ENCODE peak calls at places on chromosomes 3 and 15, in nine cellular contexts. W, T, C, B, K, H, M, Q and E are unnamed samples.
A peak's percentile ranks its signal among the peaks of the same experiment; 100 is the strongest.

GRCh38 chr3:100910986-100911385 is 82.2 kb downstream of the ABI3BP start:
- DNase-seq in W (no peak), T (peak; percentile 28), C (peak; percentile 44), B (no peak), K (no peak), H (no peak), M (no peak), Q (no peak), E (no peak)

GRCh38 chr3:185796431-185797107 is 28.3 kb downstream of the IGF2BP2 start:
- DNase-seq in W (no peak), T (no peak), C (peak; percentile 86), B (peak; percentile 82), K (no peak), H (no peak), M (peak; percentile 100), Q (no peak), E (no peak)

GRCh38 chr3:147604136-147604535 is 195.0 kb downstream of the ZIC1 start:
- DNase-seq in W (no peak), T (no peak), C (no peak), B (no peak), K (no peak), H (no peak), M (no peak), Q (no peak), E (no peak)

GRCh38 chr3:23746473-23746872 is 59.3 kb upstream of the UBE2E1 start:
- DNase-seq in W (no peak), T (no peak), C (no peak), B (no peak), K (no peak), H (no peak), M (no peak), Q (no peak), E (no peak)

GRCh38 chr3:149179225-149179624 is 42.4 kb downstream of the CP start:
- DNase-seq in W (no peak), T (no peak), C (peak; percentile 85), B (no peak), K (no peak), H (no peak), M (peak; percentile 44), Q (no peak), E (no peak)

GRCh38 chr15:70096975-70097336 is 761 bp downstream of the TLE3 start:
- DNase-seq in W (no peak), T (no peak), C (peak; percentile 11), B (no peak), K (no peak), H (no peak), M (no peak), Q (no peak), E (no peak)

GRCh38 chr3:151327571-151328198 is 1.7 kb downstream of the P2RY13 start:
- DNase-seq in W (no peak), T (peak; percentile 68), C (no peak), B (no peak), K (no peak), H (no peak), M (no peak), Q (no peak), E (no peak)

GRCh38 chr3:73045391-73045790 is 16.1 kb upstream of the EBLN2 start:
- DNase-seq in W (no peak), T (no peak), C (peak; percentile 56), B (no peak), K (no peak), H (no peak), M (no peak), Q (no peak), E (no peak)

GRCh38 chr15:66237513-66238235 is 15.9 kb downstream of the MEGF11 start:
- DNase-seq in W (no peak), T (no peak), C (no peak), B (no peak), K (no peak), H (no peak), M (no peak), Q (no peak), E (no peak)

GRCh38 chr3:22939349-22939748 is 263.8 kb upstream of the UBE2E2 start:
- DNase-seq in W (no peak), T (no peak), C (no peak), B (no peak), K (no peak), H (no peak), M (no peak), Q (no peak), E (no peak)

GRCh38 chr3:48320994-48321393 is 12.5 kb downstream of the SPINK8 start:
- DNase-seq in W (no peak), T (no peak), C (no peak), B (no peak), K (no peak), H (no peak), M (no peak), Q (no peak), E (no peak)

GRCh38 chr3:156553705-156554356 is 1.1 kb downstream of the SSR3 start:
- DNase-seq in W (no peak), T (peak; percentile 63), C (peak; percentile 88), B (no peak), K (no peak), H (no peak), M (peak; percentile 53), Q (no peak), E (no peak)

GRCh38 chr15:93045191-93045785 is 43.7 kb downstream of the RGMA start:
- DNase-seq in W (peak; percentile 40), T (no peak), C (no peak), B (no peak), K (no peak), H (no peak), M (no peak), Q (no peak), E (peak; percentile 72)

GRCh38 chr3:1677576-1678164 is 421.0 kb upstream of the CNTN4 start:
- DNase-seq in W (no peak), T (no peak), C (no peak), B (no peak), K (no peak), H (no peak), M (no peak), Q (no peak), E (no peak)

GRCh38 chr15:26097216-26097615 is 234.1 kb upstream of the ATP10A start:
- DNase-seq in W (no peak), T (no peak), C (no peak), B (no peak), K (no peak), H (no peak), M (no peak), Q (no peak), E (no peak)

GRCh38 chr3:197137741-197138140 is 108.1 kb upstream of the MELTF start:
- DNase-seq in W (peak; percentile 69), T (no peak), C (no peak), B (no peak), K (peak; percentile 9), H (no peak), M (no peak), Q (no peak), E (peak; percentile 77)
- H3K27ac ChIP-seq in W (no peak overlapping the region), T (no peak overlapping the region), C (no peak overlapping the region), B (no peak overlapping the region), K (no peak overlapping the region), H (no peak overlapping the region), M (no peak overlapping the region), Q (no peak overlapping the region), E (no peak overlapping the region)

GRCh38 chr3:13902648-13903238 is 22.9 kb upstream of the WNT7A start:
- DNase-seq in W (no peak), T (no peak), C (no peak), B (no peak), K (no peak), H (no peak), M (no peak), Q (no peak), E (no peak)
- H3K9me3 ChIP-seq in W (peaks cover 70% of the 10 kb centered on the region), T (peaks cover 28% of the 10 kb centered on the region), C (no peaks in the 10 kb centered on the region), B (no peaks in the 10 kb centered on the region), K (peaks cover 66% of the 10 kb centered on the region), H (peaks cover 39% of the 10 kb centered on the region), M (peaks cover 43% of the 10 kb centered on the region), Q (peaks cover 5% of the 10 kb centered on the region), E (peaks cover 11% of the 10 kb centered on the region)

GRCh38 chr15:39692464-39693327 is 89.9 kb downstream of the FSIP1 start:
- DNase-seq in W (no peak), T (no peak), C (peak; percentile 36), B (no peak), K (no peak), H (no peak), M (no peak), Q (no peak), E (no peak)
- H3K27ac ChIP-seq in W (no peak overlapping the region), T (no peak overlapping the region), C (no peak overlapping the region), B (no peak overlapping the region), K (no peak overlapping the region), H (no peak overlapping the region), M (no peak overlapping the region), Q (no peak overlapping the region), E (no peak overlapping the region)

GRCh38 chr3:44643024-44643423 is 5.5 kb upstream of the ZNF35 start:
- DNase-seq in W (no peak), T (no peak), C (no peak), B (no peak), K (no peak), H (no peak), M (no peak), Q (no peak), E (no peak)

GRCh38 chr3:44647771-44648170 is 761 bp upstream of the ZNF35 start:
- DNase-seq in W (no peak), T (no peak), C (no peak), B (no peak), K (no peak), H (no peak), M (no peak), Q (no peak), E (no peak)

DNA sequence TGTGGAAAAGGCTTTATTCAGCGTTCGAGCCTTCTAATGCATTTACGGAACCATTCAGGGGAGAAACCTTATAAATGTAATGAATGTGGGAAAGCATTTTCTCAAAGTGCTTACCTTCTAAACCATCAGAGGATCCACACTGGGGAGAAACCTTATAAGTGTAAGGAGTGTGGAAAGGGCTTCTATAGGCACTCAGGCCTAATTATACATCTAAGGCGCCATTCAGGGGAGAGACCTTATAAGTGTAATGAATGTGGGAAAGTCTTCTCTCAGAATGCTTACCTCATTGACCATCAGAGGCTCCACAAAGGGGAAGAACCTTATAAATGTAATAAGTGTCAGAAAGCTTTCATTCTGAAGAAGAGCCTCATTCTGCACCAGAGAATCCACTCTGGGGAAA is 6.2 kb upstream of the ZNF35 start:
- DNase-seq in W (no peak), T (no peak), C (no peak), B (no peak), K (no peak), H (no peak), M (no peak), Q (no peak), E (no peak)
- H3K9me3 ChIP-seq in W (peaks cover 53% of the 10 kb centered on the region), T (peaks cover 26% of the 10 kb centered on the region), C (peaks cover 7% of the 10 kb centered on the region), B (no peaks in the 10 kb centered on the region), K (peaks cover 19% of the 10 kb centered on the region), H (peaks cover 41% of the 10 kb centered on the region), M (peaks cover 52% of the 10 kb centered on the region), Q (peaks cover 41% of the 10 kb centered on the region), E (peaks cover 7% of the 10 kb centered on the region)

GRCh38 chr3:54850484-54851003 is 77.3 kb downstream of the LRTM1 start:
- DNase-seq in W (no peak), T (no peak), C (no peak), B (no peak), K (no peak), H (no peak), M (no peak), Q (no peak), E (no peak)
- H3K27ac ChIP-seq in W (no peak overlapping the region), T (no peak overlapping the region), C (no peak overlapping the region), B (no peak overlapping the region), K (no peak overlapping the region), H (no peak overlapping the region), M (no peak overlapping the region), Q (no peak overlapping the region), E (no peak overlapping the region)